ENCODE peak calls at places on chromosome 4, in six cellular contexts. One of them, this sample, is unnamed.

GRCh38 chr4:76539979-76540378 is 105.0 kb downstream of the SHROOM3 start:
- DNase-seq in HCT116: no peak
- DNase-seq in testis: no peak
- DNase-seq in NB4: no peak
- DNase-seq in A549: no peak
- DNase-seq in uterus: no peak
- DNase-seq in this sample: no peak

GRCh38 chr4:189659302-189659701 is 281.4 kb upstream of the FRG1 start:
- DNase-seq in HCT116: no peak
- DNase-seq in testis: no peak
- DNase-seq in NB4: peak; percentile 55
- DNase-seq in A549: no peak
- DNase-seq in uterus: no peak
- DNase-seq in this sample: no peak

GRCh38 chr4:80362578-80363181 is 27.1 kb downstream of the CFAP299 start:
- DNase-seq in HCT116: peak; percentile 4
- DNase-seq in testis: peak; percentile 38
- DNase-seq in NB4: peak; percentile 53
- DNase-seq in A549: peak; percentile 19
- DNase-seq in uterus: no peak
- DNase-seq in this sample: no peak

GRCh38 chr4:51906167-51906647 is 63.3 kb downstream of the DCUN1D4 start:
- DNase-seq in HCT116: no peak
- DNase-seq in testis: no peak
- DNase-seq in NB4: peak; percentile 85
- DNase-seq in A549: no peak
- DNase-seq in uterus: no peak
- DNase-seq in this sample: no peak

GRCh38 chr4:101284546-101284945 is 62.8 kb downstream of the PPP3CA start:
- DNase-seq in HCT116: no peak
- DNase-seq in testis: no peak
- DNase-seq in NB4: no peak
- DNase-seq in A549: peak; percentile 36
- DNase-seq in uterus: no peak
- DNase-seq in this sample: no peak

GRCh38 chr4:15233626-15234025 is 194.2 kb upstream of the C1QTNF7 start:
- DNase-seq in HCT116: no peak
- DNase-seq in testis: no peak
- DNase-seq in NB4: no peak
- DNase-seq in A549: no peak
- DNase-seq in uterus: no peak
- DNase-seq in this sample: no peak

GRCh38 chr4:93182722-93183121 is 645.8 kb upstream of the ATOH1 start:
- DNase-seq in HCT116: no peak
- DNase-seq in testis: no peak
- DNase-seq in NB4: no peak
- DNase-seq in A549: no peak
- DNase-seq in uterus: no peak
- DNase-seq in this sample: no peak

GRCh38 chr4:19492611-19493010 is 759.1 kb upstream of the SLIT2 start:
- DNase-seq in HCT116: no peak
- DNase-seq in testis: no peak
- DNase-seq in NB4: no peak
- DNase-seq in A549: no peak
- DNase-seq in uterus: no peak
- DNase-seq in this sample: no peak

GRCh38 chr4:38856524-38857337 is at the start of gene TLR6:
- DNase-seq in HCT116: peak; percentile 80
- DNase-seq in testis: peak; percentile 73
- DNase-seq in NB4: peak; percentile 89
- DNase-seq in A549: peak; percentile 88
- DNase-seq in uterus: peak; percentile 59
- DNase-seq in this sample: no peak

GRCh38 chr4:85780664-85781063 is 305.7 kb downstream of the ARHGAP24 start:
- DNase-seq in HCT116: no peak
- DNase-seq in testis: no peak
- DNase-seq in NB4: no peak
- DNase-seq in A549: no peak
- DNase-seq in uterus: no peak
- DNase-seq in this sample: no peak

GRCh38 chr4:20268028-20268427 is 16.3 kb downstream of the SLIT2 start:
- DNase-seq in HCT116: no peak
- DNase-seq in testis: no peak
- DNase-seq in NB4: no peak
- DNase-seq in A549: no peak
- DNase-seq in uterus: no peak
- DNase-seq in this sample: no peak

GRCh38 chr4:37685211-37685725 is 908 bp downstream of the RELL1 start:
- DNase-seq in HCT116: no peak
- DNase-seq in testis: peak; percentile 43
- DNase-seq in NB4: peak; percentile 85
- DNase-seq in A549: no peak
- DNase-seq in uterus: peak; percentile 38
- DNase-seq in this sample: no peak

DNA sequence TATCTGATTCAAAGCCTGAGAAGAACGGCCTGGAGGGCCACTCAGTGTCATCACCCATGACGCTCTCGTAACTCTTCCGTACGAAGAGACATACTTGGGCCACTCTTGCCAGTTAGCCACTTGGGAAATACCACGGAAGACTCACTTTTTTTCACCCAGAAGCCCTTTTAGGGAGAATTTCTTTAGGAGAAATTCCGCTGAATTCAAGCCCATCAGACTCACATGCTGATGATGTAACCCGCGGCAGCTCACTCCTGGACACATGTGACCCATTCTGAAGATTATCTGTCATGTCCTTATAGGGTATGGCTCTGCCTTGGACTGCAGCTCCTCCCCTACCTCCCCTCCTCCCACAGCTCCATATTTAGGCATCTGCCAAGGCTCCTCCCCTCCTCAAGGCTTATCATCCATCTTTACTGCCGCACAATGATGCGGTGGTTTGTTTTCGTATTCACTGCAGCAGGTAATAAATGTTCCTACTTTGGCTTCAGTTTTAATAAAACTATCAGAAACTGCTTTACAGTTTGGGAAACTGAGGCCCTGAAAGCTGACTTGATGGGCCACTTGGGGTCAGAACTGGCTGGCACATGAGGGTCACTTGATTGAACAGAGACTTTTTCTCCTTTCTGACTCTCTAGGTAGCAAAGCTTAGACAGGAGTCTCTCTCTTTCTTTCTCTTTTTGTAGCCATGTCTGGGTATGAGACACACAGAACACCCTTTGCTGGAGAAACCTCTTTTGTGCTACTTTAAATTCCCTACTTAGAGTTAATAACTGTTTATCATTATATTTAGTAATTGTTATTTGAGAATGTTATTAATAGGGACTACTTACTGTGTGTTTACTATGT is 42.1 kb downstream of the RHOH start:
- DNase-seq in HCT116: no peak
- DNase-seq in testis: no peak
- DNase-seq in NB4: peak; percentile 51
- DNase-seq in A549: peak; percentile 56
- DNase-seq in uterus: no peak
- DNase-seq in this sample: no peak
- TF ChIP-seq POLR2A in HCT116: no peak
- TF ChIP-seq POLR2A in testis: no peak
- TF ChIP-seq POLR2A in NB4: no peak
- TF ChIP-seq POLR2A in A549: no peak
- TF ChIP-seq POLR2A in uterus: no peak
- TF ChIP-seq POLR2A in this sample: no peak

GRCh38 chr4:128060130-128060619 is 937 bp upstream of the LARP1B start:
- DNase-seq in HCT116: no peak
- DNase-seq in testis: no peak
- DNase-seq in NB4: peak; percentile 18
- DNase-seq in A549: no peak
- DNase-seq in uterus: no peak
- DNase-seq in this sample: no peak

GRCh38 chr4:128056396-128056795 is 4.7 kb upstream of the LARP1B start:
- DNase-seq in HCT116: no peak
- DNase-seq in testis: no peak
- DNase-seq in NB4: no peak
- DNase-seq in A549: no peak
- DNase-seq in uterus: no peak
- DNase-seq in this sample: no peak

GRCh38 chr4:128060620-128061565 is at the start of gene LARP1B:
- DNase-seq in HCT116: peak; percentile 87
- DNase-seq in testis: peak; percentile 96
- DNase-seq in NB4: peak; percentile 98
- DNase-seq in A549: peak; percentile 94
- DNase-seq in uterus: peak; percentile 94
- DNase-seq in this sample: peak; percentile 94

GRCh38 chr4:128061566-128062536 is 739 bp downstream of the LARP1B start:
- DNase-seq in HCT116: peak; percentile 43
- DNase-seq in testis: peak; percentile 63
- DNase-seq in NB4: peak; percentile 70
- DNase-seq in A549: peak; percentile 71
- DNase-seq in uterus: peak; percentile 35
- DNase-seq in this sample: peak; percentile 16
- TF ChIP-seq POLR2A in HCT116: no peak
- TF ChIP-seq POLR2A in testis: no peak
- TF ChIP-seq POLR2A in NB4: no peak
- TF ChIP-seq POLR2A in A549: no peak
- TF ChIP-seq POLR2A in uterus: no peak
- TF ChIP-seq POLR2A in this sample: peak; percentile 13

DNA sequence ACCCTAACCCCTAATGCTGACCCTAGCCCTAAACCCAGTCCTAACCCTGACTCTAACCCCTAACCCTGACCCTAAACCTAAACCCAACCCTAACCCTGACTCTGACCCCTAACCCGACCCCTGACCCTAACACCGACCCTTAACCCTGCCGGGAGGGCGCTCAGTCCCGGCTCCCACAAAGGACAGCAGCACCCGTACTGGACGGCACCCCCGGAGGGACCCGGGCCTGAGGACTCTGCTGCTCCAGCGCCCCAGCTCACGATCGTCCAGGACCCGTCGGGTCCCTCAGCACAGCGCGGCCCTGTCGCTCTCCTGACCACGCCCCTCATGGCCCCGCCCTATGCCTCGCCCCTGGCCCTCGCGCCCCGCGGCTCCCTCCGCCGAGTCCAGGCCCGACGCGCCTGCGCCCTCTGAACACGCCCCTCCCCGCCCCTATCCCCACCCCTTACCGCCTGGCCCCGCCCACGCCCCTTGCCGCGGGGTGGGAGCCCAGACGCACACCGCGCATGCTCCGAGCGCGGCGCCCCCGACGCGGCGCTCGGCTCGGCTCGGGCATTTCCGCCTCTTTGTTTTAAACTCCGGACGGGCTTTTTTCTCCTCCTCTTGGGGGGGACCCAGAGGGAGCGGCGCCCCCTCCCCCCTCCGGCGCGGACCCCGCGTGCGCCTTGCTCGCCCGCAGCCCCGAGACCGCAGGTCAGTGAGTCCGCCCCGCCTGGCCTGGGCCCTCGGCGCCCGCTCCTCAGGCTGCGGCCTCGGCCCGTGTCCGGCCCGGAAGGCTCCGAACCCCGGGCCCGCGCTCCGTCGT is at the start of gene PCGF3:
- DNase-seq in HCT116: peak; percentile 85
- DNase-seq in testis: peak; percentile 96
- DNase-seq in NB4: peak; percentile 96
- DNase-seq in A549: peak; percentile 94
- DNase-seq in uterus: peak; percentile 96
- DNase-seq in this sample: peak; percentile 92
- TF ChIP-seq POLR2A in HCT116: peak; percentile 48
- TF ChIP-seq POLR2A in testis: no peak
- TF ChIP-seq POLR2A in NB4: peak; percentile 60
- TF ChIP-seq POLR2A in A549: peak; percentile 1
- TF ChIP-seq POLR2A in uterus: peak; percentile 46
- TF ChIP-seq POLR2A in this sample: peak; percentile 21

GRCh38 chr4:821181-821591 is 4.7 kb downstream of the CPLX1 start:
- DNase-seq in HCT116: no peak
- DNase-seq in testis: no peak
- DNase-seq in NB4: no peak
- DNase-seq in A549: no peak
- DNase-seq in uterus: no peak
- DNase-seq in this sample: no peak

GRCh38 chr4:821631-822030 is 4.3 kb downstream of the CPLX1 start:
- DNase-seq in HCT116: no peak
- DNase-seq in testis: no peak
- DNase-seq in NB4: no peak
- DNase-seq in A549: no peak
- DNase-seq in uterus: no peak
- DNase-seq in this sample: no peak

GRCh38 chr4:820230-821172 is 5.4 kb downstream of the CPLX1 start:
- DNase-seq in HCT116: no peak
- DNase-seq in testis: no peak
- DNase-seq in NB4: no peak
- DNase-seq in A549: no peak
- DNase-seq in uterus: no peak
- DNase-seq in this sample: no peak

GRCh38 chr4:818106-818921 is 7.6 kb downstream of the CPLX1 start:
- DNase-seq in HCT116: no peak
- DNase-seq in testis: no peak
- DNase-seq in NB4: no peak
- DNase-seq in A549: no peak
- DNase-seq in uterus: no peak
- DNase-seq in this sample: no peak

DNA sequence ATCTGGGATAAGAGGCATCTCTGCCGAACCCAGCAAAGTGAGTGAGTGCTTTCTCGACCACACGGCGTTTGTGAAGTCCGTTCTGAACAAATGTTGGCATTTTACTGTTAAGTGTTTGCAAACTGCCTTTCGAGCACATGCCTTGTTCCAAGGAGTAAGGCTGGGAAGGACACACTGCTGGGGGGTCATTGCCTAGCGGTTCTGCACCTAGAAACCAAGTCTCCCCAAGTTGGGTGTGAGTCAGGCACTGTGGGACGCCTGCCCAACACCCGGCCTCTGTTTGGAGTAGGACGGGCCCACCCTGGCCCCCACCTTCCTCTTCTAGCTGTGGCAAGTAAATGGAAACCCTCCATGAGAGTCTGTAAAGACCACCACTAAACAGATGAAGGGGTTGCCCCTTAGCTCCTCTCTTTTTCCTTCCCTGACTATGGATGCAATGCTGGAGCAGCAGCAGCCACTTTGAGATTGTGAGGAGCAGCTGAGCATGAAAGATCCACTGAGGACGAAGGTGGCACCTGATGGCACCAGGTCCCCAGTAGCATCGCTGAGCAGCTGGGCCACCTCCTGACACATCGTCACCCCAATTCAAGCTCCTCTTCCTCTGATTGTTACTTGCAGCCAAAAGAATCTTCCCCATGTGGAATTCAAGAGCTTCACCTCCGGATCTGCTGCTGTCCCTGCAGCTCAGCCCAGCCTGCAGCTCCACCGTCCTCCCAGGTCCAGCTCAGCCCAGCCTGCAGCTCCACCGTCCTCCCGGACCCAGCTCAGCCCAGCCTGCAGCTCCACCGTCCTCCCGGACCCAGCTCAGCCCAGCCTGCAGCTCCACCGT is 6.3 kb downstream of the CPLX1 start:
- DNase-seq in HCT116: no peak
- DNase-seq in testis: no peak
- DNase-seq in NB4: no peak
- DNase-seq in A549: no peak
- DNase-seq in uterus: no peak
- DNase-seq in this sample: no peak
- TF ChIP-seq POLR2A in HCT116: no peak
- TF ChIP-seq POLR2A in testis: no peak
- TF ChIP-seq POLR2A in NB4: no peak
- TF ChIP-seq POLR2A in A549: no peak
- TF ChIP-seq POLR2A in uterus: no peak
- TF ChIP-seq POLR2A in this sample: no peak

GRCh38 chr4:159503243-159503642 is 400.4 kb downstream of the RAPGEF2 start:
- DNase-seq in HCT116: no peak
- DNase-seq in testis: no peak
- DNase-seq in NB4: no peak
- DNase-seq in A549: no peak
- DNase-seq in uterus: no peak
- DNase-seq in this sample: no peak
- TF ChIP-seq POLR2A in HCT116: no peak
- TF ChIP-seq POLR2A in testis: no peak
- TF ChIP-seq POLR2A in NB4: no peak
- TF ChIP-seq POLR2A in A549: no peak
- TF ChIP-seq POLR2A in uterus: no peak
- TF ChIP-seq POLR2A in this sample: no peak

This sample was measured in H54.